ENCODE peak calls at places on chromosomes 7 and 10, in six cellular contexts. P is cardiac muscle cell, U is WERI-Rb-1, Q is K562, H is psoas muscle, E is mesendoderm. K is an unnamed sample.

GRCh38 chr7:73892003-73892975 is 31.3 kb downstream of the TMEM270 start:
- DNase-seq in H (peak), E (no peak), P (no peak), U (no peak), Q (peak), K (no peak)

GRCh38 chr10:44022203-44022602 is 362.7 kb downstream of the CXCL12 start:
- DNase-seq in Q (no peak), U (no peak), H (no peak), P (no peak), E (no peak), K (no peak)

GRCh38 chr10:34506773-34507172 is 308.3 kb downstream of the PARD3 start:
- DNase-seq in E (peak), P (no peak), U (no peak), H (no peak), Q (no peak), K (no peak)

GRCh38 chr10:132133005-132133404 is 53.7 kb upstream of the DPYSL4 start:
- DNase-seq in H (peak), E (peak), U (no peak), P (no peak), Q (no peak), K (no peak)

GRCh38 chr10:7908541-7909210 is 90.4 kb downstream of the TAF3 start:
- DNase-seq in H (no peak), E (no peak), U (no peak), P (no peak), Q (no peak), K (no peak)

GRCh38 chr7:29230871-29231345 is 36.3 kb downstream of the CHN2 start:
- DNase-seq in P (no peak), U (no peak), Q (no peak), H (no peak), E (no peak), K (no peak)

GRCh38 chr10:106133451-106133850 is 1031.1 kb downstream of the SORCS1 start:
- DNase-seq in P (no peak), E (no peak), U (no peak), Q (no peak), H (no peak), K (no peak)

GRCh38 chr7:1403844-1404404 is 55.3 kb downstream of the MICALL2 start:
- DNase-seq in Q (no peak), H (no peak), U (no peak), E (peak), P (peak), K (no peak)

GRCh38 chr7:100682228-100682741 is 8.7 kb downstream of the GNB2 start:
- DNase-seq in H (no peak), U (no peak), E (no peak), P (no peak), Q (peak), K (no peak)

GRCh38 chr10:102133373-102134195 is 744 bp downstream of the PPRC1 start:
- DNase-seq in E (peak), Q (peak), H (peak), U (peak), P (peak), K (peak)

GRCh38 chr10:17123062-17123661 is 6.4 kb downstream of the CUBN start:
- DNase-seq in U (no peak), P (no peak), E (no peak), Q (peak), H (no peak), K (no peak)

GRCh38 chr7:27064681-27065080 is 31.1 kb downstream of the HOXA1 start:
- DNase-seq in U (no peak), P (no peak), E (no peak), Q (no peak), H (no peak), K (no peak)

GRCh38 chr10:4656576-4657194 is 169.3 kb upstream of the AKR1E2 start:
- DNase-seq in E (peak), Q (peak), H (peak), U (peak), P (peak), K (peak)

GRCh38 chr7:584122-584465 is 64.4 kb upstream of the PDGFA start:
- DNase-seq in U (no peak), H (no peak), P (no peak), E (no peak), Q (no peak), K (no peak)

GRCh38 chr7:7861211-7861633 is 107.4 kb upstream of the GLCCI1 start:
- DNase-seq in U (no peak), E (no peak), Q (no peak), H (no peak), P (no peak), K (peak)

GRCh38 chr10:13984647-13985155 is 346.0 kb downstream of the FRMD4A start:
- DNase-seq in E (no peak), H (no peak), Q (no peak), P (no peak), U (no peak), K (peak)

GRCh38 chr7:158734861-158735260 is 30.3 kb upstream of the NCAPG2 start:
- DNase-seq in Q (no peak), H (no peak), P (no peak), U (no peak), E (no peak), K (peak)

GRCh38 chr10:131964298-131964697 is 17.4 kb downstream of the BNIP3 start:
- DNase-seq in H (no peak), E (no peak), U (no peak), P (no peak), Q (no peak), K (no peak)

GRCh38 chr10:133608855-133609254 is 17.7 kb downstream of the FRG2B start:
- DNase-seq in U (no peak), Q (no peak), E (peak), P (peak), H (no peak), K (peak)

GRCh38 chr7:69800495-69800894 is 202.2 kb downstream of the AUTS2 start:
- DNase-seq in P (peak), U (no peak), E (peak), H (no peak), Q (peak), K (no peak)

GRCh38 chr10:85599081-85599480 is 767.5 kb downstream of the GRID1 start:
- DNase-seq in Q (no peak), P (no peak), U (no peak), E (no peak), H (no peak), K (no peak)

GRCh38 chr10:101902032-101902799 is 58.6 kb upstream of the KCNIP2 start:
- DNase-seq in P (no peak), E (peak), H (no peak), U (no peak), Q (no peak), K (no peak)

GRCh38 chr10:58003945-58004344 is 263.7 kb downstream of the IPMK start:
- DNase-seq in P (no peak), H (no peak), E (no peak), U (no peak), Q (no peak), K (no peak)

GRCh38 chr7:108016841-108017775 is 14.1 kb upstream of the LAMB1 start:
- DNase-seq in H (no peak), Q (peak), P (peak), E (no peak), U (peak), K (peak)

GRCh38 chr10:58757352-58758071 is 244.8 kb downstream of the BICC1 start:
- DNase-seq in H (no peak), U (no peak), P (no peak), E (no peak), Q (no peak), K (no peak)

GRCh38 chr10:127449491-127449890 is 99.6 kb upstream of the NPS start:
- DNase-seq in P (no peak), E (no peak), Q (no peak), H (no peak), U (peak), K (no peak)

GRCh38 chr10:47037654-47038425 is 126.6 kb downstream of the PTPN20 start:
- DNase-seq in H (no peak), P (no peak), E (no peak), Q (no peak), U (no peak), K (no peak)

GRCh38 chr10:113691381-113691780 is 11.7 kb downstream of the CASP7 start:
- DNase-seq in U (no peak), H (no peak), E (no peak), P (no peak), Q (no peak), K (no peak)

GRCh38 chr7:69457912-69458491 is 140.3 kb upstream of the AUTS2 start:
- DNase-seq in E (peak), Q (no peak), U (no peak), P (peak), H (peak), K (no peak)

GRCh38 chr7:100007887-100008286 is 7.5 kb upstream of the ZKSCAN1 start:
- DNase-seq in E (peak), U (no peak), P (no peak), Q (no peak), H (no peak), K (no peak)

GRCh38 chr7:5612695-5613094 is 168.8 kb downstream of the RNF216 start:
- DNase-seq in Q (no peak), U (no peak), H (no peak), P (no peak), E (no peak), K (no peak)

GRCh38 chr10:71084818-71085126 is 127.6 kb upstream of the UNC5B start:
- DNase-seq in U (no peak), P (no peak), E (no peak), Q (no peak), H (no peak), K (no peak)

GRCh38 chr7:50531401-50531906 is 33.8 kb downstream of the DDC start:
- DNase-seq in E (peak), H (no peak), Q (no peak), P (no peak), U (peak), K (peak)

GRCh38 chr10:84427903-84428650 is 99.7 kb downstream of the CCSER2 start:
- DNase-seq in P (no peak), Q (peak), E (peak), U (no peak), H (no peak), K (no peak)

GRCh38 chr7:157266272-157266671 is 70.5 kb upstream of the DNAJB6 start:
- DNase-seq in P (no peak), H (no peak), U (no peak), E (no peak), Q (no peak), K (no peak)

GRCh38 chr7:131057015-131057518 is 270.6 kb upstream of the MKLN1 start:
- DNase-seq in Q (peak), E (no peak), P (no peak), U (no peak), H (no peak), K (no peak)

GRCh38 chr10:5757766-5758517 is 55.3 kb downstream of the GDI2 start:
- DNase-seq in H (no peak), Q (no peak), U (no peak), E (no peak), P (no peak), K (no peak)

GRCh38 chr10:5748394-5748803 is 63.8 kb downstream of the TASOR2 start:
- DNase-seq in U (no peak), H (no peak), Q (no peak), P (no peak), E (no peak), K (no peak)

GRCh38 chr10:5751854-5752253 is 61.4 kb downstream of the GDI2 start:
- DNase-seq in P (no peak), U (no peak), H (no peak), E (peak), Q (no peak), K (no peak)

GRCh38 chr10:5752301-5752871 is 60.8 kb downstream of the GDI2 start:
- DNase-seq in H (no peak), P (no peak), U (no peak), E (no peak), Q (no peak), K (no peak)
- H3K27ac ChIP-seq in H (no peak), P (no peak), U (no peak), E (no peak), Q (no peak), K (no peak)

GRCh38 chr7:104010052-104010909 is 20.8 kb upstream of the RELN start:
- DNase-seq in H (no peak), P (no peak), E (no peak), U (no peak), Q (no peak), K (no peak)
- H3K27ac ChIP-seq in H (no peak), P (no peak), E (no peak), U (no peak), Q (no peak), K (no peak)

GRCh38 chr7:35792472-35793224 is 8.2 kb upstream of the SEPTIN7 start:
- DNase-seq in U (no peak), E (no peak), P (no peak), Q (no peak), H (no peak), K (no peak)
- H3K27ac ChIP-seq in U (no peak), E (no peak), P (peak), Q (no peak), H (peak), K (no peak)

GRCh38 chr7:86970547-86970946 is 88.9 kb downstream of the ELAPOR2 start:
- DNase-seq in E (no peak), U (no peak), H (no peak), P (no peak), Q (no peak), K (no peak)
- H3K27ac ChIP-seq in E (no peak), U (no peak), H (no peak), P (no peak), Q (no peak), K (no peak)

K was measured in RWPE1.